ENCODE peak calls at places on chromosomes 5 and 9, in five cellular contexts. One of them, this sample, is unnamed.

GRCh38 chr9:22049411-22049810 is 40.3 kb upstream of the CDKN2B start:
- DNase-seq in mesenchymal stem cell: peak
- DNase-seq in endodermal cell: no peak
- DNase-seq in IMR-90: peak
- DNase-seq in K562: no peak
- DNase-seq in this sample: no peak

GRCh38 chr9:21251162-21251561 is 11.4 kb upstream of the IFNA14 start:
- DNase-seq in mesenchymal stem cell: no peak
- DNase-seq in endodermal cell: no peak
- DNase-seq in K562: no peak
- DNase-seq in IMR-90: no peak
- DNase-seq in this sample: no peak

GRCh38 chr9:116661037-116661954 is 25.8 kb upstream of the TRIM32 start:
- DNase-seq in endodermal cell: peak
- DNase-seq in mesenchymal stem cell: peak
- DNase-seq in IMR-90: peak
- DNase-seq in K562: peak
- DNase-seq in this sample: peak

GRCh38 chr5:100479079-100479688 is 56.0 kb upstream of the FAM174A start:
- DNase-seq in mesenchymal stem cell: peak
- DNase-seq in IMR-90: peak
- DNase-seq in endodermal cell: peak
- DNase-seq in K562: no peak
- DNase-seq in this sample: peak

GRCh38 chr5:13606051-13606450 is 338.4 kb downstream of the DNAH5 start:
- DNase-seq in mesenchymal stem cell: no peak
- DNase-seq in endodermal cell: no peak
- DNase-seq in K562: no peak
- DNase-seq in IMR-90: peak
- DNase-seq in this sample: no peak

GRCh38 chr5:127492854-127493738 is 24.3 kb upstream of the PRRC1 start:
- DNase-seq in K562: peak
- DNase-seq in IMR-90: peak
- DNase-seq in endodermal cell: no peak
- DNase-seq in mesenchymal stem cell: peak
- DNase-seq in this sample: no peak

GRCh38 chr9:92480332-92480771 is 2.0 kb downstream of the ASPN start:
- DNase-seq in mesenchymal stem cell: peak
- DNase-seq in K562: no peak
- DNase-seq in endodermal cell: no peak
- DNase-seq in IMR-90: peak
- DNase-seq in this sample: no peak

GRCh38 chr9:37988041-37988440 is 81.0 kb downstream of the SHB start:
- DNase-seq in K562: no peak
- DNase-seq in endodermal cell: no peak
- DNase-seq in IMR-90: no peak
- DNase-seq in mesenchymal stem cell: no peak
- DNase-seq in this sample: no peak

GRCh38 chr5:101782352-101783087 is 513.6 kb downstream of the SLCO4C1 start:
- DNase-seq in IMR-90: no peak
- DNase-seq in endodermal cell: no peak
- DNase-seq in K562: no peak
- DNase-seq in mesenchymal stem cell: no peak
- DNase-seq in this sample: no peak

GRCh38 chr5:34684281-34684979 is 28.3 kb downstream of the RAI14 start:
- DNase-seq in K562: no peak
- DNase-seq in endodermal cell: peak
- DNase-seq in mesenchymal stem cell: peak
- DNase-seq in IMR-90: peak
- DNase-seq in this sample: peak

GRCh38 chr5:123950701-123951100 is 438.7 kb downstream of the CSNK1G3 start:
- DNase-seq in IMR-90: peak
- DNase-seq in endodermal cell: no peak
- DNase-seq in K562: no peak
- DNase-seq in mesenchymal stem cell: peak
- DNase-seq in this sample: no peak

GRCh38 chr9:115025721-115026120 is 92.2 kb downstream of the TNC start:
- DNase-seq in IMR-90: no peak
- DNase-seq in mesenchymal stem cell: no peak
- DNase-seq in K562: no peak
- DNase-seq in endodermal cell: no peak
- DNase-seq in this sample: no peak

GRCh38 chr5:2748180-2748840 is 3.2 kb downstream of the IRX2 start:
- DNase-seq in mesenchymal stem cell: no peak
- DNase-seq in K562: no peak
- DNase-seq in endodermal cell: no peak
- DNase-seq in IMR-90: no peak
- DNase-seq in this sample: no peak

GRCh38 chr9:130940693-130941576 is 1.9 kb upstream of the FIBCD1 start:
- DNase-seq in K562: peak
- DNase-seq in IMR-90: peak
- DNase-seq in mesenchymal stem cell: peak
- DNase-seq in endodermal cell: peak
- DNase-seq in this sample: peak

GRCh38 chr5:104179057-104179456 is 616.5 kb upstream of the NUDT12 start:
- DNase-seq in mesenchymal stem cell: peak
- DNase-seq in endodermal cell: peak
- DNase-seq in IMR-90: peak
- DNase-seq in K562: peak
- DNase-seq in this sample: peak

GRCh38 chr9:27436234-27436633 is 87.9 kb upstream of the IFNK start:
- DNase-seq in K562: no peak
- DNase-seq in IMR-90: no peak
- DNase-seq in mesenchymal stem cell: no peak
- DNase-seq in endodermal cell: no peak
- DNase-seq in this sample: no peak

GRCh38 chr9:131608469-131609115 is 63.3 kb downstream of the PRRT1B start:
- DNase-seq in IMR-90: peak
- DNase-seq in K562: no peak
- DNase-seq in mesenchymal stem cell: peak
- DNase-seq in endodermal cell: peak
- DNase-seq in this sample: peak

GRCh38 chr9:127423934-127424668 is at the start of gene ZNF79:
- DNase-seq in K562: peak
- DNase-seq in endodermal cell: peak
- DNase-seq in mesenchymal stem cell: peak
- DNase-seq in IMR-90: peak
- DNase-seq in this sample: peak

GRCh38 chr5:154967419-154968024 is 26.6 kb downstream of the MRPL22 start:
- DNase-seq in mesenchymal stem cell: peak
- DNase-seq in endodermal cell: no peak
- DNase-seq in IMR-90: peak
- DNase-seq in K562: no peak
- DNase-seq in this sample: no peak

GRCh38 chr5:152593388-152593787 is 188.3 kb upstream of the NMUR2 start:
- DNase-seq in endodermal cell: no peak
- DNase-seq in IMR-90: no peak
- DNase-seq in mesenchymal stem cell: no peak
- DNase-seq in K562: no peak
- DNase-seq in this sample: no peak

GRCh38 chr9:1057910-1058309 is 7.8 kb downstream of the DMRT2 start:
- DNase-seq in endodermal cell: no peak
- DNase-seq in mesenchymal stem cell: no peak
- DNase-seq in IMR-90: no peak
- DNase-seq in K562: no peak
- DNase-seq in this sample: no peak

GRCh38 chr9:135555203-135555602 is 6.4 kb upstream of the PAEP start:
- DNase-seq in endodermal cell: no peak
- DNase-seq in IMR-90: no peak
- DNase-seq in K562: no peak
- DNase-seq in mesenchymal stem cell: peak
- DNase-seq in this sample: no peak

GRCh38 chr5:147863409-147864194 is 14.9 kb upstream of the SCGB3A2 start:
- DNase-seq in IMR-90: no peak
- DNase-seq in K562: no peak
- DNase-seq in mesenchymal stem cell: no peak
- DNase-seq in endodermal cell: no peak
- DNase-seq in this sample: no peak

GRCh38 chr5:100664140-100664539 is 129.0 kb downstream of the FAM174A start:
- DNase-seq in IMR-90: no peak
- DNase-seq in endodermal cell: no peak
- DNase-seq in mesenchymal stem cell: no peak
- DNase-seq in K562: no peak
- DNase-seq in this sample: no peak

GRCh38 chr5:11384441-11385250 is 519.6 kb downstream of the CTNND2 start:
- DNase-seq in endodermal cell: peak
- DNase-seq in IMR-90: no peak
- DNase-seq in K562: no peak
- DNase-seq in mesenchymal stem cell: no peak
- DNase-seq in this sample: no peak

GRCh38 chr5:131634666-131634995 is 398 bp downstream of the RAPGEF6 start:
- DNase-seq in endodermal cell: peak
- DNase-seq in K562: no peak
- DNase-seq in mesenchymal stem cell: peak
- DNase-seq in IMR-90: peak
- DNase-seq in this sample: peak

GRCh38 chr9:29751220-29751619 is 2177.9 kb upstream of the C9orf72 start:
- DNase-seq in IMR-90: no peak
- DNase-seq in K562: no peak
- DNase-seq in mesenchymal stem cell: no peak
- DNase-seq in endodermal cell: no peak
- DNase-seq in this sample: no peak

GRCh38 chr5:111757582-111758283 is 739 bp upstream of the NREP start:
- DNase-seq in mesenchymal stem cell: peak
- DNase-seq in endodermal cell: peak
- DNase-seq in K562: peak
- DNase-seq in IMR-90: peak
- DNase-seq in this sample: peak

DNA sequence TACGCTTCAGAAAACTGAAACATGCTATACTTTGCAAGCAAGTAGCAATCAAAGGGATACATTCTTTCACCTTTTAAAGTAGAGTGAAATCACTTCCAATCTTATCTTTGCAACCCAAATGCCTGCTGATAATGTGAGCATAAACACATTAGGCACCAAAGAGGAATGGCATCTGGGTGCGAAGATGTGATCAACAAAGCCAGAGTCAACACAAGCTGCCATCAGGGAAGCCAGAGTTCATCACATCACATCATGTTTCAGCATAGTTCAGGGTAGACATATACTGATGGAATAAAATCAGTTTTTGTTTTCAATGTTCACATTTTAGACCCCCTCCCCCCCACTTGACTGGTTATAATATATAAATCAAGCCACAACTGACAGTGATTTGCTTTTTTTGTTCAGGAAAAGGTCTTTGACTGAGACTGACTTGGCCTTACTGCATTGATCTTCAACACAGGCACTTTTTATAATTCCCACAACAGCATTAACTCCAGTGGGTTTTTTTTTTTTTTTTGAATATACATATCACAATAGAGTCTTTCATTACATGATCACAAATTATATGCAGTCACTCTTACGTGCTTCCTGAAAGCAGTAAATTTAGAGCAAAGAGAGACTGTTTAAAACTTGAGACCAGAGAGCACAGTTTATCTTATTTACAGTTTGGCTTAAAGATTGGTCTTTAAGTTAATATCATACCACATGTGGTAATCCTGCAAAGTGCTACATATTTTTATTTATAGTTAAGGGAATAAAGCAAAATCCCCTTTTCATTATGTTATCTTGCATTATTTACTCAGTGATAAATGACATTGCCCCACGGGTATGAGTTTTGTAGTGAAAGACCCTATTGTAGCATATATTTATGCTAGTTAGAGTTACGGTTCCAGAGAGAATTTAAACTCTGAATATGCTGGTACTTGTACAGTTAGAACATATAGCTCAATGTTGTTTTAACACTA is 20.3 kb downstream of the AOPEP start:
- DNase-seq in endodermal cell: peak
- DNase-seq in K562: no peak
- DNase-seq in IMR-90: no peak
- DNase-seq in mesenchymal stem cell: no peak
- DNase-seq in this sample: no peak
- H3K9ac ChIP-seq in endodermal cell: peak
- H3K9ac ChIP-seq in K562: no peak
- H3K9ac ChIP-seq in IMR-90: no peak
- H3K9ac ChIP-seq in mesenchymal stem cell: no peak
- H3K9ac ChIP-seq in this sample: no peak

GRCh38 chr5:177233802-177234201 is 69.7 kb downstream of the RAB24 start:
- DNase-seq in IMR-90: peak
- DNase-seq in K562: no peak
- DNase-seq in endodermal cell: no peak
- DNase-seq in mesenchymal stem cell: no peak
- DNase-seq in this sample: no peak
- H3K9ac ChIP-seq in IMR-90: no peak
- H3K9ac ChIP-seq in K562: no peak
- H3K9ac ChIP-seq in endodermal cell: no peak
- H3K9ac ChIP-seq in mesenchymal stem cell: peak
- H3K9ac ChIP-seq in this sample: no peak

GRCh38 chr5:35908266-35908665 is 30.2 kb downstream of the CAPSL start:
- DNase-seq in IMR-90: no peak
- DNase-seq in mesenchymal stem cell: no peak
- DNase-seq in K562: no peak
- DNase-seq in endodermal cell: no peak
- DNase-seq in this sample: no peak

GRCh38 chr5:35902032-35902681 is 36.3 kb downstream of the CAPSL start:
- DNase-seq in endodermal cell: no peak
- DNase-seq in mesenchymal stem cell: peak
- DNase-seq in K562: no peak
- DNase-seq in IMR-90: peak
- DNase-seq in this sample: no peak

GRCh38 chr5:35900997-35901396 is 37.4 kb downstream of the CAPSL start:
- DNase-seq in IMR-90: no peak
- DNase-seq in K562: no peak
- DNase-seq in endodermal cell: no peak
- DNase-seq in mesenchymal stem cell: no peak
- DNase-seq in this sample: no peak

GRCh38 chr5:35903631-35904203 is 34.7 kb downstream of the CAPSL start:
- DNase-seq in mesenchymal stem cell: no peak
- DNase-seq in K562: no peak
- DNase-seq in IMR-90: no peak
- DNase-seq in endodermal cell: no peak
- DNase-seq in this sample: no peak

GRCh38 chr5:35904443-35905132 is 33.8 kb downstream of the CAPSL start:
- DNase-seq in K562: no peak
- DNase-seq in IMR-90: no peak
- DNase-seq in mesenchymal stem cell: no peak
- DNase-seq in endodermal cell: no peak
- DNase-seq in this sample: no peak
- H3K9ac ChIP-seq in K562: no peak
- H3K9ac ChIP-seq in IMR-90: no peak
- H3K9ac ChIP-seq in mesenchymal stem cell: no peak
- H3K9ac ChIP-seq in endodermal cell: no peak
- H3K9ac ChIP-seq in this sample: no peak

DNA sequence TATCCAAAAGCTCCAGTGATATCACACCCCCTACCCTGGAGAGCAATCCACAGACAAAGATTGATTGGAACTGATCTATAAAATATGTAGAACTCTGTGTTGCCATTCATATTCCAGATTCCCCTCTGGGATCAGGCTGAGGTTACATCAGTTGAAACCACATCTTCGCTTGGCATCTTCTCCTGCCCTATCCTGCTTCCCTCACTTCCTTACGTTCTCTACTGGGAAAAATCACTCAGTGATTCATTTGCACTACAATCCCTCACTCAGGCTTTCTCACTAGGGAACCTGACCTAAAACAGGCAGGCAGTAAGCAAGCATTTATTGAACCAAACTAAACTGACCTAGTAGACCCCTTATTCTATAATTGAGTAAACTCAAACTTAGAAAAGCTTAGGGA is 111.7 kb downstream of the ESM1 start:
- DNase-seq in IMR-90: no peak
- DNase-seq in K562: no peak
- DNase-seq in mesenchymal stem cell: no peak
- DNase-seq in endodermal cell: no peak
- DNase-seq in this sample: no peak
- H3K9ac ChIP-seq in IMR-90: no peak
- H3K9ac ChIP-seq in K562: no peak
- H3K9ac ChIP-seq in mesenchymal stem cell: peak
- H3K9ac ChIP-seq in endodermal cell: no peak
- H3K9ac ChIP-seq in this sample: no peak

GRCh38 chr5:141421489-141421855 is 621 bp downstream of the PCDHGA11 start:
- DNase-seq in IMR-90: no peak
- DNase-seq in mesenchymal stem cell: no peak
- DNase-seq in K562: no peak
- DNase-seq in endodermal cell: no peak
- DNase-seq in this sample: no peak
- H3K9ac ChIP-seq in IMR-90: no peak
- H3K9ac ChIP-seq in mesenchymal stem cell: peak
- H3K9ac ChIP-seq in K562: no peak
- H3K9ac ChIP-seq in endodermal cell: no peak
- H3K9ac ChIP-seq in this sample: peak